ENCODE peak calls at places on chromosomes 5 and 9, in six cellular contexts. Y is IMR-90, N is GM06990, U is transverse colon, I is tibial nerve, S is left ventricle myocardium inferior. H is an unnamed sample. For H3K27me3, the result is how much of the 10 kb centered on the place peaks cover.

GRCh38 chr5:160419458-160420330 is 813 bp upstream of the SLU7 start:
- DNase-seq in N (no peak), S (no peak), Y (no peak), I (no peak), U (no peak), H (no peak)

GRCh38 chr5:158635565-158635964 is 464.2 kb downstream of the EBF1 start:
- DNase-seq in I (no peak), Y (no peak), U (no peak), N (no peak), S (no peak), H (no peak)

GRCh38 chr5:17182494-17182893 is 34.9 kb upstream of the BASP1 start:
- DNase-seq in N (no peak), S (no peak), Y (peak), I (no peak), U (no peak), H (no peak)

GRCh38 chr5:122661496-122662180 is 113.2 kb upstream of the SNX2 start:
- DNase-seq in Y (no peak), U (no peak), I (no peak), N (no peak), S (no peak), H (no peak)

GRCh38 chr9:134807726-134808125 is 72.9 kb upstream of the FCN2 start:
- DNase-seq in I (no peak), N (no peak), Y (peak), U (no peak), S (no peak), H (no peak)

GRCh38 chr9:71628247-71628646 is 140.1 kb downstream of the CEMIP2 start:
- DNase-seq in S (no peak), I (no peak), N (no peak), U (no peak), Y (peak), H (no peak)

GRCh38 chr5:33793836-33794549 is 97.8 kb downstream of the ADAMTS12 start:
- DNase-seq in Y (no peak), N (no peak), I (no peak), U (no peak), S (no peak), H (no peak)

GRCh38 chr5:1375871-1376850 is 31.3 kb upstream of the CLPTM1L start:
- DNase-seq in N (no peak), U (no peak), S (no peak), I (no peak), Y (no peak), H (peak)

GRCh38 chr9:68683433-68683832 is 21.6 kb upstream of the PIP5K1B start:
- DNase-seq in S (no peak), I (no peak), N (no peak), Y (no peak), U (no peak), H (no peak)

GRCh38 chr5:145681686-145682085 is 153.5 kb downstream of the PRELID2 start:
- DNase-seq in I (peak), U (peak), S (no peak), N (peak), Y (peak), H (no peak)

GRCh38 chr9:128163523-128164331 is 3.7 kb downstream of the BBLN start:
- DNase-seq in N (no peak), Y (no peak), S (no peak), U (no peak), I (no peak), H (peak)

GRCh38 chr5:89399553-89399952 is 516.6 kb upstream of the MEF2C start:
- DNase-seq in U (no peak), Y (no peak), S (no peak), N (peak), I (no peak), H (no peak)

GRCh38 chr5:150153957-150154617 is 1.6 kb downstream of the PDGFRB start:
- DNase-seq in Y (peak), U (no peak), S (no peak), N (no peak), I (no peak), H (no peak)

GRCh38 chr5:4206127-4206526 is 610.5 kb downstream of the IRX1 start:
- DNase-seq in S (no peak), I (no peak), U (no peak), Y (no peak), N (no peak), H (no peak)

GRCh38 chr5:150070821-150071220 is 15.5 kb downstream of the CSF1R start:
- DNase-seq in I (no peak), N (no peak), S (no peak), U (no peak), Y (no peak), H (no peak)

GRCh38 chr9:131480258-131480657 is 22.5 kb upstream of the POMT1 start:
- DNase-seq in N (no peak), Y (no peak), S (no peak), U (no peak), I (no peak), H (no peak)

GRCh38 chr9:106718996-106719395 is 144.0 kb upstream of the ZNF462 start:
- DNase-seq in U (no peak), Y (peak), S (no peak), I (no peak), N (no peak), H (no peak)

GRCh38 chr5:134541736-134542376 is 16.4 kb downstream of the JADE2 start:
- DNase-seq in N (peak), I (no peak), Y (peak), S (peak), U (peak), H (peak)

GRCh38 chr5:132751444-132751843 is 4.2 kb downstream of the CCNI2 start:
- DNase-seq in Y (peak), N (peak), I (peak), U (peak), S (no peak), H (no peak)

GRCh38 chr9:116300360-116300759 is 146.8 kb downstream of the PAPPA start:
- DNase-seq in N (no peak), S (no peak), Y (no peak), I (no peak), U (no peak), H (no peak)

GRCh38 chr9:122248448-122248865 is 16.2 kb downstream of the RBM18 start:
- DNase-seq in Y (no peak), U (no peak), I (no peak), S (no peak), N (no peak), H (no peak)

GRCh38 chr9:116565986-116566385 is 121.1 kb upstream of the TRIM32 start:
- DNase-seq in N (no peak), U (no peak), S (no peak), I (no peak), Y (no peak), H (no peak)

GRCh38 chr5:143174714-143175398 is 228.6 kb downstream of the NR3C1 start:
- DNase-seq in S (no peak), I (no peak), Y (peak), N (no peak), U (no peak), H (no peak)

GRCh38 chr9:124500028-124500795 is 7.0 kb downstream of the NR5A1 start:
- DNase-seq in I (no peak), U (no peak), Y (no peak), S (peak), N (no peak), H (no peak)

GRCh38 chr5:127011151-127011550 is 19.2 kb downstream of the MARCHF3 start:
- DNase-seq in S (no peak), N (no peak), Y (peak), I (no peak), U (no peak), H (no peak)

GRCh38 chr5:95712347-95712958 is 18.7 kb upstream of the RHOBTB3 start:
- DNase-seq in I (no peak), Y (peak), N (no peak), U (no peak), S (no peak), H (peak)

GRCh38 chr5:92927291-92927778 is 653.7 kb downstream of the NR2F1-AS1 start:
- DNase-seq in I (no peak), S (no peak), U (no peak), N (no peak), Y (no peak), H (peak)

GRCh38 chr5:52707626-52708025 is 80.1 kb upstream of the ITGA1 start:
- DNase-seq in N (no peak), Y (no peak), S (no peak), U (no peak), I (no peak), H (no peak)

GRCh38 chr9:8070779-8071444 is 271.3 kb upstream of the DMAC1 start:
- DNase-seq in Y (no peak), I (no peak), N (no peak), U (no peak), S (no peak), H (no peak)

GRCh38 chr5:116436674-116437350 is 137.8 kb downstream of the SEMA6A start:
- DNase-seq in Y (no peak), I (no peak), N (no peak), U (no peak), S (no peak), H (no peak)

DNA sequence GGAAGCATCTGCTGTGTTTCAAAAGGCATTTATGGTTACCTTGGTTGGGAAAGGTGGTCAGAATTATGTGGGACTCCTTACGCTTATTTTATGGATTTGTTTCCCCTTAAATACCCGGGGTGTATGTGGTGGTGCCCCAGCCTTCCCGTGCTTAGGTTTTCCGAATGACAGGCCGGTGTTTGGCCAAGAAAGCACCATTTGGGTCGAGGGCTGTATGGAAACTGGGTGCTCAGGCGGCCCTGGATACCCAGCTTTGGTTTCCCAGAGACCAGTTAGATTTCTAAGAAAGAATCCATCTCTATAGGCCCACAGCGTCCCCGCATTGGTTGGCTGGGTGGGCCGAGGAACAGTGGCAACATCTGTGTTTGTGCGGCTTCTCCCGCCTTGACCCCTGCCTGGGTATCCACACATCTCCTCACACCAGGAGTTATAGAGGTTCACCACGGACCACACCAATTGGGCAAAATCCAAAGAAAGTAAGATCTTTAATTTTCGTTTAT is 868 bp downstream of the ARHGEF28 start:
- DNase-seq in Y (no peak), S (no peak), I (no peak), N (no peak), U (no peak), H (no peak)
- H3K4me3 ChIP-seq in Y (peak), S (peak), I (peak), N (no peak), U (no peak), H (peak)

GRCh38 chr5:59037453-59038168 is 454.7 kb downstream of the RAB3C start:
- DNase-seq in S (no peak), I (no peak), Y (no peak), N (no peak), U (no peak), H (no peak)
- H3K27me3 ChIP-seq in S (under half), I (under half), Y (under half), N (under half), U (under half), H (under half)

GRCh38 chr9:133702798-133703570 is 35.2 kb downstream of the SARDH start:
- DNase-seq in I (no peak), U (no peak), N (no peak), Y (no peak), S (no peak), H (peak)
- H3K4me3 ChIP-seq in I (peak), U (no peak), N (no peak), Y (no peak), S (peak), H (no peak)

GRCh38 chr9:126671983-126672382 is 58.3 kb downstream of the LMX1B start:
- DNase-seq in Y (no peak), N (no peak), S (no peak), I (no peak), U (no peak), H (no peak)
- H3K27me3 ChIP-seq in Y (half or more), N (under half), S (half or more), I (under half), U (half or more), H (under half)

DNA sequence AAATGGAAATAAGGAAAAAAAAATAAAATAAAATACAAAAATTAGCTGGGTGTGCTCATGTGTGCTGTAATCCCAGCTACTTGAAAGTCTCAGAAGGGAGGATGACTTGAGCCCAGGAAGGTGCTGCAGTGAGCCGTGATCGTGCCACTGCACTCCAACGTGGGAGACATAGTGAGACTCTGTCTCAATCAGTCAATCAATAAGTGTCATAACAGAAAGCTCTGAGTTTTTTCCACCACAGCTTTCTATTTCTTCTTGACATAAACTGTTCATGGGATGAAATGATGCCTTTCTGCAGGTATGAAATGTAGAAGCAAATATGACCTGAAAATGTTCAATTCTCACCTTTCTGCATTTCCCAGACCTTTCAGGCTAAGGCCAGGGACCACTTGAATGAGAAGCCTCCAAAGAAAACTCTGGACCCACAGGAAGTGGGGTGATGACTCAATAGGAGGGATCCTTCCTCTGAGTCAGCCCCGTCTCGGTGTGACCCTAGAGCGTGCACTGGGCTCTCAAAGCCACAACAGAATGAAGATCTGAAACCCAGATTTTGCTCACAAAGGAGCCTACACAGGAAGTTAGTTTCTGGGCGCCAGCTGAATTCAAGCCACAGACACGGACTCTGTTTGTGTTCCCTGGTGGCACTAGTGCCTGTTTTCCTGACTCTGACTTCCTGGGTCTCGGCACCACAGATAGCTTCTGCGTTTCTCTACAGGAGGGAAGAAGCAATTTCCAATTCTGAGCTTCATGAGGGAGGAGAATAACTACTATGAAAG is 62.0 kb downstream of the ANKH start:
- DNase-seq in U (peak), S (peak), Y (peak), I (peak), N (peak), H (no peak)
- H3K4me3 ChIP-seq in U (no peak), S (peak), Y (peak), I (peak), N (peak), H (no peak)